ENCODE peak calls at places on chromosomes 2 and 18, in seven cellular contexts. F is PC-3, A is OCI-LY7, H is GM23248, Z is HCT116, M is hepatocyte, V is neural progenitor cell. E is an unnamed sample.

GRCh38 chr18:79798999-79799370 is 1.2 kb downstream of the KCNG2 start:
- DNase-seq in F (no peak), A (no peak), H (no peak), Z (no peak), M (peak; percentile 34), V (peak; percentile 61), E (peak; percentile 65)

GRCh38 chr18:51151185-51151567 is 46.3 kb downstream of the MEX3C start:
- DNase-seq in F (no peak), A (no peak), H (no peak), Z (no peak), M (no peak), V (no peak), E (no peak)

GRCh38 chr18:42860011-42860410 is 255.5 kb downstream of the RIT2 start:
- DNase-seq in F (no peak), A (no peak), H (no peak), Z (no peak), M (peak; percentile 35), V (no peak), E (no peak)

GRCh38 chr2:190344275-190344827 is 962 bp downstream of the INPP1 start:
- DNase-seq in F (peak; percentile 55), A (peak; percentile 23), H (no peak), Z (no peak), M (peak; percentile 69), V (no peak), E (peak; percentile 55)

GRCh38 chr2:25567406-25567805 is 106.0 kb downstream of the DTNB start:
- DNase-seq in F (peak; percentile 67), A (peak; percentile 75), H (peak; percentile 67), Z (peak; percentile 10), M (peak; percentile 54), V (peak; percentile 36), E (peak; percentile 33)

GRCh38 chr18:1585881-1586488 is 681.3 kb downstream of the ADCYAP1 start:
- DNase-seq in F (peak; percentile 69), A (peak; percentile 38), H (peak; percentile 51), Z (peak; percentile 32), M (peak; percentile 28), V (peak; percentile 50), E (peak; percentile 80)

GRCh38 chr2:135043345-135043744 is 3.9 kb downstream of the MAP3K19 start:
- DNase-seq in F (no peak), A (peak; percentile 19), H (peak; percentile 14), Z (no peak), M (no peak), V (no peak), E (peak; percentile 17)

GRCh38 chr18:46158498-46158897 is 54.3 kb downstream of the HAUS1 start:
- DNase-seq in F (peak; percentile 17), A (no peak), H (peak; percentile 72), Z (no peak), M (no peak), V (peak; percentile 38), E (no peak)

GRCh38 chr2:231934441-231935206 is 8.4 kb upstream of the NPPC start:
- DNase-seq in F (no peak), A (no peak), H (no peak), Z (no peak), M (no peak), V (no peak), E (no peak)

GRCh38 chr2:85377083-85377482 is 22.5 kb downstream of the ELMOD3 start:
- DNase-seq in F (no peak), A (no peak), H (peak; percentile 14), Z (no peak), M (no peak), V (no peak), E (no peak)

GRCh38 chr2:12982149-12982584 is 265.4 kb downstream of the TRIB2 start:
- DNase-seq in F (no peak), A (no peak), H (peak; percentile 58), Z (no peak), M (no peak), V (no peak), E (no peak)

GRCh38 chr2:69943000-69943840 is 18.2 kb downstream of the ASPRV1 start:
- DNase-seq in F (peak; percentile 57), A (no peak), H (no peak), Z (no peak), M (no peak), V (no peak), E (no peak)

GRCh38 chr2:37615808-37616673 is 55.4 kb downstream of the CDC42EP3 start:
- DNase-seq in F (no peak), A (peak; percentile 26), H (no peak), Z (no peak), M (no peak), V (no peak), E (no peak)

GRCh38 chr2:10949835-10950234 is 38.1 kb downstream of the KCNF1 start:
- DNase-seq in F (no peak), A (no peak), H (no peak), Z (no peak), M (no peak), V (no peak), E (no peak)

GRCh38 chr2:164495491-164496223 is 125.6 kb downstream of the GRB14 start:
- DNase-seq in F (peak; percentile 70), A (no peak), H (peak; percentile 78), Z (peak; percentile 23), M (peak; percentile 42), V (peak; percentile 77), E (peak; percentile 78)

GRCh38 chr2:72999729-73000725 is 71.5 kb downstream of the SFXN5 start:
- DNase-seq in F (peak; percentile 88), A (no peak), H (peak; percentile 52), Z (no peak), M (peak; percentile 3), V (no peak), E (no peak)

GRCh38 chr2:237538001-237538720 is 28.2 kb upstream of the PRLH start:
- DNase-seq in F (no peak), A (no peak), H (no peak), Z (no peak), M (no peak), V (no peak), E (peak; percentile 39)

GRCh38 chr18:5196253-5197031 is 615 bp downstream of the AKAIN1 start:
- DNase-seq in F (no peak), A (no peak), H (no peak), Z (no peak), M (peak; percentile 4), V (peak; percentile 72), E (peak; percentile 74)

GRCh38 chr18:5197461-5197860 is 404 bp upstream of the AKAIN1 start:
- DNase-seq in F (no peak), A (no peak), H (no peak), Z (no peak), M (no peak), V (no peak), E (peak; percentile 30)

GRCh38 chr18:5195656-5196055 is 1.4 kb downstream of the AKAIN1 start:
- DNase-seq in F (no peak), A (no peak), H (no peak), Z (no peak), M (no peak), V (peak; percentile 3), E (peak; percentile 41)

DNA sequence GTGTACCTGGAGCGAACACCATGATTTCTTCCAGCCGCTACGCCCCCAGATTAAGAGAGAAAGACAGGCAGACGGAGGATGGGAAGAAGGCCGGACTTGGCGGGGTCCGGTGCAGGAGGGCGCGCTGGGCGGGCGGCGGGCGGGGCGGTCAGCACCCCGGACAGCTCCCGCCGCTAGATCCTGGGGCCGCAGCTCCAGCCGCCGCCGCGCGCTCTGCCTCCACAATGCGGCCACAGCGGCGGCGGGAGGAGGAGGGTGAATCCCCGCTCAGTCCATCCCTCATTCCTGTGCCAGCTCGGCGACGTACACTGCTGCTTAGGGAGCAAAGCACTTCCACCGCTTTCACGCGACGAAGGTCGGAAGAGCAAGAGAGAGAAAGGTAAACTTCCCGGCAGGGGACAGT is at the start of gene AKAIN1:
- DNase-seq in F (no peak), A (no peak), H (peak; percentile 65), Z (no peak), M (peak; percentile 90), V (peak; percentile 95), E (peak; percentile 87)
- TF ChIP-seq EZH2phosphoT487 in F (no peak), A (no peak), H (no peak), Z (no peak), M (no peak), V (no peak), E (no peak)

GRCh38 chr2:121881038-121881437 is 125.6 kb downstream of the TSN start:
- DNase-seq in F (no peak), A (no peak), H (no peak), Z (no peak), M (no peak), V (no peak), E (no peak)
- TF ChIP-seq EZH2phosphoT487 in F (no peak), A (no peak), H (no peak), Z (no peak), M (no peak), V (no peak), E (no peak)

DNA sequence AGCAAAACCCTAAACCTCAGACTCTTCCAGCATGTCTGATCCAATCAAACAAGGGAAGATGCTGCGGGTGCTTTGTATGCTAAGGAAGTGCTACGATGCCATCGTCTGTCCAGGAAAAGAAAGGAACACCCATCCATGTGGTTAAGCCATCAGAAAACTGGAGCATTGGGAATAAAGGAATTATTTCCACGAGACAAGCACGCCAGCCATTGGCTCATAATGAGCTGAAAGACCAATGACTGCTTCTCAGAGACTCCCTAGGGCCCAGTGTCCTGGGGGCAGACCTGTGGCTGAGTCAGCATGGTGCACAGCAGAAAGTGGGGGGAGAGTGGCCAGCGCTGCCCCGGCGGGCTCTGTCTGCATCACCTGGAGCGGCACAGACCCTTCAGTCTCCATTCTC is 66.0 kb upstream of the AFF3 start:
- DNase-seq in F (no peak), A (no peak), H (peak; percentile 35), Z (no peak), M (no peak), V (no peak), E (no peak)
- TF ChIP-seq EZH2phosphoT487 in F (no peak), A (no peak), H (no peak), Z (no peak), M (no peak), V (no peak), E (no peak)

DNA sequence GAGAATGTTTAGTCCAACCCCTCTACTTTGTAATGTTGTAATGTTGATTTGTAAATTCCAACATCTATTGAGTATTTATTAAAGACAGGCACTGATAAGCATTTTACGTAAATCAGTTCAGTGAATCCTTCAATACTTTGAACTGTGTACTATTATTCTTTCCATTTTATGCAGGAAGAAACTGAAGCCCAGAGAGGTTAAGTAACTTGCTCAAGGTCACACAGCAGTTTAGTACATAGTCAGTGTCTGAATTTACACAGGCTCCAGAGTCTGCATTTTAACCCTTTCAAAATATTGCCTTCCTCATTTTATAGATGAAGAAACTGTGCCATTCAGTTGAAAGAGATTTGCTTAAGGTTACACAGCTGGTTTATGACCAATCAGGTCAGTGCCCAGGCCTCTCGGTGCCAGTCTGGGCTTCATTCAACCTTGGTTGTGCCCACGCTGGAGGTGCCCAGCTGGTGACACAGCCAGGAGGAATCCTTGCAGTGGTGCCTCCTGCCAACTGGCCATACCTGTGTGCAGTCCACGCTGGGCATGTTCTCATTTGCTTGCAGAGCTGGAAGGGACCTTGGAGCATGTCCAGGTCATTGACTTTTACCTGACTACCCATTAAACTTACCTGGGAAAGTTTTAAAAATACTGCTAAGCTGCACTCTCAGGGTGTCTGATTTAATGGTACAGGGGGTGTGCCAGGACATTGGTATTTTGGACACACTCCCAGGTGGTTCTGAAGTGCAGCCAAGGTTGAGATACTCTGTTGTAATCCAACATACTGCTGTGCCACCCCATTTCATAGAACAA is 74.3 kb upstream of the CYRIA start:
- DNase-seq in F (no peak), A (no peak), H (no peak), Z (no peak), M (no peak), V (no peak), E (no peak)
- TF ChIP-seq EZH2phosphoT487 in F (no peak), A (no peak), H (no peak), Z (no peak), M (no peak), V (no peak), E (no peak)

E was measured in GM23338.